ENCODE peak calls at places on chromosomes 11 and 22, in six cellular contexts. One of them, this sample, is unnamed.

GRCh38 chr11:69674267-69674885 is 777 bp downstream of the LTO1 start:
- DNase-seq in activated T-cell treated with anti-CD3 and anti-CD28 coated beads, Interleukin-2, amount 50 U/mL, for 24 hours: peak
- DNase-seq in iris pigment epithelial cell: peak
- DNase-seq in spleen: no peak
- DNase-seq in retina: no peak
- DNase-seq in HuH-7: no peak
- DNase-seq in this sample: no peak

GRCh38 chr11:119363874-119364590 is 17.5 kb downstream of the USP2 start:
- DNase-seq in spleen: peak
- DNase-seq in HuH-7: peak
- DNase-seq in retina: no peak
- DNase-seq in iris pigment epithelial cell: no peak
- DNase-seq in activated T-cell treated with anti-CD3 and anti-CD28 coated beads, Interleukin-2, amount 50 U/mL, for 24 hours: peak
- DNase-seq in this sample: peak

GRCh38 chr22:43275545-43275981 is 67.6 kb downstream of the SCUBE1 start:
- DNase-seq in retina: no peak
- DNase-seq in iris pigment epithelial cell: peak
- DNase-seq in HuH-7: no peak
- DNase-seq in activated T-cell treated with anti-CD3 and anti-CD28 coated beads, Interleukin-2, amount 50 U/mL, for 24 hours: no peak
- DNase-seq in spleen: no peak
- DNase-seq in this sample: no peak

GRCh38 chr11:40219401-40219800 is 1240.1 kb downstream of the LRRC4C start:
- DNase-seq in HuH-7: no peak
- DNase-seq in iris pigment epithelial cell: no peak
- DNase-seq in spleen: no peak
- DNase-seq in retina: no peak
- DNase-seq in activated T-cell treated with anti-CD3 and anti-CD28 coated beads, Interleukin-2, amount 50 U/mL, for 24 hours: no peak
- DNase-seq in this sample: no peak

GRCh38 chr11:121426476-121427454 is 25.3 kb upstream of the SORL1 start:
- DNase-seq in spleen: peak
- DNase-seq in activated T-cell treated with anti-CD3 and anti-CD28 coated beads, Interleukin-2, amount 50 U/mL, for 24 hours: peak
- DNase-seq in iris pigment epithelial cell: peak
- DNase-seq in HuH-7: no peak
- DNase-seq in retina: peak
- DNase-seq in this sample: no peak

GRCh38 chr22:45612451-45612901 is 59.2 kb upstream of the ATXN10 start:
- DNase-seq in activated T-cell treated with anti-CD3 and anti-CD28 coated beads, Interleukin-2, amount 50 U/mL, for 24 hours: peak
- DNase-seq in spleen: no peak
- DNase-seq in iris pigment epithelial cell: peak
- DNase-seq in HuH-7: no peak
- DNase-seq in retina: peak
- DNase-seq in this sample: peak

GRCh38 chr11:66068923-66069714 is 953 bp upstream of the PACS1 start:
- DNase-seq in activated T-cell treated with anti-CD3 and anti-CD28 coated beads, Interleukin-2, amount 50 U/mL, for 24 hours: peak
- DNase-seq in retina: no peak
- DNase-seq in HuH-7: no peak
- DNase-seq in spleen: peak
- DNase-seq in iris pigment epithelial cell: peak
- DNase-seq in this sample: no peak

GRCh38 chr22:49914256-49914655 is 4.0 kb downstream of the ALG12 start:
- DNase-seq in retina: no peak
- DNase-seq in iris pigment epithelial cell: no peak
- DNase-seq in activated T-cell treated with anti-CD3 and anti-CD28 coated beads, Interleukin-2, amount 50 U/mL, for 24 hours: no peak
- DNase-seq in HuH-7: no peak
- DNase-seq in spleen: peak
- DNase-seq in this sample: no peak

GRCh38 chr11:32479291-32479690 is 44.0 kb upstream of the WT1 start:
- DNase-seq in activated T-cell treated with anti-CD3 and anti-CD28 coated beads, Interleukin-2, amount 50 U/mL, for 24 hours: no peak
- DNase-seq in iris pigment epithelial cell: no peak
- DNase-seq in retina: no peak
- DNase-seq in HuH-7: no peak
- DNase-seq in spleen: no peak
- DNase-seq in this sample: no peak

GRCh38 chr22:38951734-38952133 is 5.7 kb upstream of the APOBEC3A start:
- DNase-seq in activated T-cell treated with anti-CD3 and anti-CD28 coated beads, Interleukin-2, amount 50 U/mL, for 24 hours: no peak
- DNase-seq in HuH-7: no peak
- DNase-seq in retina: no peak
- DNase-seq in iris pigment epithelial cell: no peak
- DNase-seq in spleen: no peak
- DNase-seq in this sample: no peak

GRCh38 chr11:70625921-70626518 is 227.7 kb downstream of the CTTN start:
- DNase-seq in HuH-7: no peak
- DNase-seq in activated T-cell treated with anti-CD3 and anti-CD28 coated beads, Interleukin-2, amount 50 U/mL, for 24 hours: no peak
- DNase-seq in iris pigment epithelial cell: no peak
- DNase-seq in spleen: no peak
- DNase-seq in retina: peak
- DNase-seq in this sample: peak

This sample was measured in DMS153.